ENCODE peak calls at places on chromosomes 7 and 10, in five cellular contexts. P, M, U, Q and K are unnamed samples.
A peak's percentile ranks its signal among the peaks of the same experiment; 100 is the strongest.

GRCh38 chr10:120948889-120949382 is 97.8 kb downstream of the WDR11 start:
- DNase-seq in P (peak; percentile 84), M (peak; percentile 54), U (no peak), Q (peak; percentile 16), K (peak; percentile 50)

GRCh38 chr10:76318171-76318570 is 886.7 kb downstream of the LRMDA start:
- DNase-seq in P (no peak), M (no peak), U (no peak), Q (no peak), K (no peak)

GRCh38 chr7:158885624-158886023 is 29.3 kb downstream of the DYNC2I1 start:
- DNase-seq in P (peak; percentile 45), M (no peak), U (no peak), Q (no peak), K (no peak)

GRCh38 chr7:70830060-70830395 is 301.9 kb upstream of the GALNT17 start:
- DNase-seq in P (no peak), M (no peak), U (no peak), Q (no peak), K (no peak)

GRCh38 chr7:130222-130572 is 62.2 kb upstream of the FAM20C start:
- DNase-seq in P (no peak), M (no peak), U (no peak), Q (no peak), K (no peak)

GRCh38 chr7:140229591-140230516 is 53.1 kb upstream of the KDM7A start:
- DNase-seq in P (no peak), M (no peak), U (no peak), Q (peak; percentile 57), K (peak; percentile 80)

GRCh38 chr7:113268757-113269156 is 150.4 kb upstream of the SMIM30 start:
- DNase-seq in P (peak; percentile 37), M (peak; percentile 31), U (no peak), Q (no peak), K (no peak)

GRCh38 chr10:117320050-117320665 is 55.1 kb downstream of the PDZD8 start:
- DNase-seq in P (peak; percentile 54), M (peak; percentile 21), U (no peak), Q (no peak), K (peak; percentile 12)

GRCh38 chr7:137577184-137577583 is 233.7 kb upstream of the PTN start:
- DNase-seq in P (peak; percentile 11), M (peak; percentile 9), U (no peak), Q (no peak), K (no peak)

GRCh38 chr7:111753968-111754367 is 191.7 kb upstream of the IMMP2L start:
- DNase-seq in P (no peak), M (peak; percentile 16), U (no peak), Q (no peak), K (no peak)

GRCh38 chr7:100372256-100372655 is 1.0 kb upstream of the PILRA start:
- DNase-seq in P (peak; percentile 63), M (peak; percentile 66), U (no peak), Q (no peak), K (no peak)